ENCODE peak calls at places on chromosomes 16 and 17, in six cellular contexts. One of them, this sample, is unnamed.

GRCh38 chr16:51553910-51554309 is 402.8 kb upstream of the SALL1 start:
- DNase-seq in aorta: no peak
- DNase-seq in M059J: no peak
- DNase-seq in OCI-LY7: no peak
- DNase-seq in adipocyte: peak
- DNase-seq in GM12878: no peak
- DNase-seq in this sample: no peak

GRCh38 chr17:75068750-75069149 is 19.0 kb upstream of the SLC16A5 start:
- DNase-seq in M059J: no peak
- DNase-seq in aorta: no peak
- DNase-seq in OCI-LY7: no peak
- DNase-seq in adipocyte: no peak
- DNase-seq in GM12878: no peak
- DNase-seq in this sample: no peak

GRCh38 chr16:55955845-55956244 is 80.7 kb upstream of the CES5A start:
- DNase-seq in OCI-LY7: no peak
- DNase-seq in aorta: no peak
- DNase-seq in GM12878: no peak
- DNase-seq in adipocyte: no peak
- DNase-seq in M059J: no peak
- DNase-seq in this sample: no peak

GRCh38 chr17:1137465-1137894 is 42.3 kb downstream of the ABR start:
- DNase-seq in aorta: no peak
- DNase-seq in OCI-LY7: no peak
- DNase-seq in M059J: no peak
- DNase-seq in adipocyte: no peak
- DNase-seq in GM12878: no peak
- DNase-seq in this sample: no peak

GRCh38 chr16:27426423-27427408 is 24.7 kb downstream of the IL21R start:
- DNase-seq in aorta: peak
- DNase-seq in adipocyte: peak
- DNase-seq in M059J: peak
- DNase-seq in OCI-LY7: peak
- DNase-seq in GM12878: peak
- DNase-seq in this sample: peak

GRCh38 chr17:30363715-30364202 is 15.0 kb upstream of the CPD start:
- DNase-seq in adipocyte: no peak
- DNase-seq in GM12878: peak
- DNase-seq in M059J: peak
- DNase-seq in aorta: no peak
- DNase-seq in OCI-LY7: peak
- DNase-seq in this sample: peak

GRCh38 chr16:50525716-50526115 is 22.5 kb upstream of the NKD1 start:
- DNase-seq in adipocyte: no peak
- DNase-seq in M059J: no peak
- DNase-seq in GM12878: no peak
- DNase-seq in OCI-LY7: no peak
- DNase-seq in aorta: no peak
- DNase-seq in this sample: no peak

GRCh38 chr16:88840589-88841215 is 16.0 kb downstream of the GALNS start:
- DNase-seq in M059J: no peak
- DNase-seq in aorta: no peak
- DNase-seq in adipocyte: no peak
- DNase-seq in GM12878: no peak
- DNase-seq in OCI-LY7: no peak
- DNase-seq in this sample: no peak

GRCh38 chr17:39916918-39917317 is 1.5 kb downstream of the GSDMB start:
- DNase-seq in aorta: no peak
- DNase-seq in OCI-LY7: no peak
- DNase-seq in adipocyte: no peak
- DNase-seq in GM12878: no peak
- DNase-seq in M059J: no peak
- DNase-seq in this sample: no peak

GRCh38 chr16:87145181-87146176 is 171.7 kb downstream of the C16orf95 start:
- DNase-seq in M059J: peak
- DNase-seq in GM12878: no peak
- DNase-seq in adipocyte: no peak
- DNase-seq in aorta: no peak
- DNase-seq in OCI-LY7: no peak
- DNase-seq in this sample: no peak

GRCh38 chr16:35711958-35712357 is 2252.5 kb downstream of the TP53TG3F start:
- DNase-seq in OCI-LY7: no peak
- DNase-seq in M059J: no peak
- DNase-seq in adipocyte: no peak
- DNase-seq in aorta: no peak
- DNase-seq in GM12878: no peak
- DNase-seq in this sample: no peak

GRCh38 chr16:20675488-20676267 is 21.8 kb downstream of the ACSM1 start:
- DNase-seq in aorta: no peak
- DNase-seq in M059J: peak
- DNase-seq in adipocyte: peak
- DNase-seq in OCI-LY7: no peak
- DNase-seq in GM12878: peak
- DNase-seq in this sample: no peak

GRCh38 chr17:59695943-59696681 is 11.1 kb downstream of the PTRH2 start:
- DNase-seq in aorta: no peak
- DNase-seq in OCI-LY7: no peak
- DNase-seq in adipocyte: peak
- DNase-seq in GM12878: no peak
- DNase-seq in M059J: no peak
- DNase-seq in this sample: no peak

GRCh38 chr17:43877031-43877430 is 30.1 kb downstream of the CD300LG start:
- DNase-seq in aorta: no peak
- DNase-seq in adipocyte: no peak
- DNase-seq in M059J: no peak
- DNase-seq in OCI-LY7: no peak
- DNase-seq in GM12878: no peak
- DNase-seq in this sample: no peak

This sample was measured in effector memory CD8-positive, alpha-beta T cell.